ENCODE peak calls at places on chromosomes 6 and 20, in eight cellular contexts. N, C, W, Z, R, K, S and P are unnamed samples.

GRCh38 chr6:41443616-41444525 is 102.3 kb upstream of the FOXP4 start:
- DNase-seq in C (no peak), Z (no peak), W (no peak), K (no peak), S (no peak), R (no peak), N (peak), P (no peak)

GRCh38 chr6:118551063-118551672 is 3.1 kb downstream of the PLN start:
- DNase-seq in S (no peak), C (peak), Z (peak), N (peak), R (peak), W (peak), K (no peak), P (peak)

GRCh38 chr20:11676618-11677289 is 240.9 kb upstream of the BTBD3 start:
- DNase-seq in K (peak), Z (peak), R (peak), W (peak), N (peak), C (no peak), S (no peak), P (peak)

GRCh38 chr6:139839506-139840156 is 465.2 kb upstream of the CITED2 start:
- DNase-seq in N (no peak), C (no peak), W (no peak), S (no peak), K (peak), R (no peak), Z (peak), P (no peak)

GRCh38 chr20:44615169-44615791 is 32.9 kb downstream of the PKIG start:
- DNase-seq in S (no peak), K (peak), W (peak), R (no peak), C (no peak), Z (no peak), N (no peak), P (no peak)

GRCh38 chr6:44377484-44377883 is 10.0 kb upstream of the CDC5L start:
- DNase-seq in Z (no peak), S (no peak), N (no peak), K (no peak), C (no peak), R (no peak), W (no peak), P (no peak)

GRCh38 chr6:18386302-18386976 is 711 bp upstream of the RNF144B start:
- DNase-seq in Z (no peak), C (no peak), N (no peak), R (no peak), K (no peak), W (peak), S (no peak), P (no peak)

GRCh38 chr6:53987527-53987888 is 123.7 kb upstream of the MLIP start:
- DNase-seq in C (no peak), N (no peak), K (no peak), Z (no peak), S (no peak), W (no peak), R (no peak), P (no peak)